ENCODE peak calls at places on chromosomes 12 and 14, in nine cellular contexts. K is endothelial cell of umbilical vein, R is A549, J is prostate gland, V is stomach, S is tibial nerve, W is gastrocnemius medialis, O is lower leg skin, P is IMR-90. Z is an unnamed sample.

GRCh38 chr14:20608383-20609095 is 17.4 kb upstream of the RNASE12 start:
- DNase-seq in J (no peak), V (no peak), K (no peak), W (no peak), R (no peak), S (no peak), O (no peak), P (no peak), Z (no peak)

GRCh38 chr12:19783547-19784444 is 344.5 kb downstream of the AEBP2 start:
- DNase-seq in O (no peak), S (no peak), W (no peak), J (no peak), P (no peak), R (no peak), V (no peak), K (no peak), Z (no peak)

GRCh38 chr12:43722621-43723020 is 36.0 kb downstream of the PUS7L start:
- DNase-seq in O (no peak), K (no peak), R (no peak), V (no peak), S (no peak), J (no peak), P (no peak), W (no peak), Z (no peak)

GRCh38 chr12:11822071-11822818 is 172.8 kb downstream of the ETV6 start:
- DNase-seq in V (peak; percentile 38), O (peak; percentile 77), S (no peak), P (peak; percentile 87), R (no peak), J (no peak), W (no peak), K (peak; percentile 84), Z (no peak)

GRCh38 chr12:83634726-83635267 is 948.1 kb downstream of the TMTC2 start:
- DNase-seq in S (no peak), P (no peak), K (no peak), O (no peak), V (no peak), J (no peak), W (no peak), R (no peak), Z (no peak)

GRCh38 chr12:6904280-6905276 is at the start of gene LRRC23:
- DNase-seq in J (peak; percentile 97), V (peak; percentile 99), R (peak; percentile 95), K (peak; percentile 95), S (peak; percentile 96), P (peak; percentile 93), O (peak; percentile 100), W (peak; percentile 94), Z (peak; percentile 96)

GRCh38 chr12:100391856-100392255 is 35.0 kb downstream of the SLC17A8 start:
- DNase-seq in P (no peak), S (no peak), V (peak; percentile 31), O (no peak), K (no peak), J (no peak), W (no peak), R (peak; percentile 47), Z (peak; percentile 9)

GRCh38 chr12:32390572-32391219 is 8.7 kb upstream of the FGD4 start:
- DNase-seq in V (peak; percentile 57), J (no peak), S (no peak), W (no peak), K (peak; percentile 14), O (no peak), R (peak; percentile 77), P (no peak), Z (peak; percentile 48)

DNA sequence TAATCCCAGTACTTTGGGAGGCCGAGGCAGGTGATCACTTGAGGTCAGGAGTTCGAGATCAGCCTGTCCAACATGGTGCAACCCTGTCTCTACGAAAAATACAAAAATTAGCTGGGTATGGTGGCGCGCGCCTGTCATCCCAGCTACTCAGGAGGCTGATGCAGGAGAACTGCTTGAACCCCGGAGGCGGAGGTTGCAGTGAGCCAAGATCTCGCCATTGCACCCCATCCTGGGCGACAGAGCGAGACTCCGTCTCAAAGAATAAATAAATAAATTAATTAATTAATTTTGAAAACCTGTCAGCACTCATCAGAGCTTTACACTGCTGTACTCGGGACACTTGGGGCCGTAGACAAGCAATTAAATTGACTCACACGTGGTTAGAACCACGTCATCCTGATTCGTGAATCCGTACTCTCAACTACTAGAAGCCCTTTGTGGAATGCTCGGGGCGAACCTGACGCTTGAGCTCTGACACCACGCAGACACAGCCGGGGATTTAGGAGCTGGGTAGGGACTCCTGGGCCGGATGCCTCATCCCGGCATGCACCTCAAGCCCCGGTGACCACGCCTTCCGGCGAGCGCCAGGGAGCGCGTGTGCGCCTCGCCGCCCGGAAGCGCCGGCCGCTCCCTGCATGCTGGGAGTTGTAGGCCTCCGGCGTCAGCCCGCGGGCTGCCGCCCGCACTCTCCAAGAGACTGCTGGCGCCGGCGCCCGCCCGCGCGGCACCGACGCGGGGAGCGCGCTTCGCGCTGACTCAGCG is at the start of gene XPOT:
- DNase-seq in R (peak; percentile 99), K (peak; percentile 97), V (peak; percentile 95), P (peak; percentile 98), S (peak; percentile 85), W (peak; percentile 95), J (peak; percentile 89), O (peak; percentile 98), Z (peak; percentile 98)
- TF ChIP-seq POLR2A in R (peak; percentile 91), K (peak; percentile 97), V (no peak), P (peak; percentile 13), S (no peak), W (no peak), J (peak; percentile 38), O (no peak), Z (peak; percentile 78)

GRCh38 chr12:41917827-41918445 is 226.7 kb downstream of the GXYLT1 start:
- DNase-seq in S (no peak), O (no peak), R (no peak), V (no peak), W (peak; percentile 22), J (no peak), P (no peak), K (peak; percentile 73), Z (no peak)

GRCh38 chr12:41919025-41919424 is 225.6 kb downstream of the GXYLT1 start:
- DNase-seq in K (no peak), O (no peak), P (no peak), W (no peak), V (no peak), S (no peak), R (no peak), J (no peak), Z (no peak)

GRCh38 chr12:41919526-41920305 is 225.0 kb downstream of the GXYLT1 start:
- DNase-seq in V (no peak), W (no peak), O (no peak), P (no peak), K (no peak), S (no peak), R (no peak), J (no peak), Z (no peak)

DNA sequence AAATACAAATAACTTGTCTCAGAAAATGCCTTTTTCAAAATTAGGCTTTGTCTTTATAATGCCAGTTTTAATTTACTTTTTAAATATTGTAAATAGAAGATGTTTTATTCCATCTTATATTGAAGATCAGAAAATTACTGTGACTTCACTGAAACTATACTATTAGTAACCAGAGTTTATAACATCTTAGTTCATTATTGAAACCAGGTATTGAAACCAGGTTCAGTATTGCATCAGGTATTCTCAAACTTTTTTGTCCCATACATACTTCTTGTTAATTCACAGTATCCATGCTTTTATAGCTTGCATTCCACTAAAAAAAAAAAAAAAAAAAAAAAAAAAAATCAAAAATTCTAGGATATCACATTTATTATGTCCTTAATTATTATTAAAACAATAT is 227.5 kb downstream of the GXYLT1 start:
- DNase-seq in K (no peak), J (no peak), S (no peak), W (no peak), V (no peak), R (no peak), O (no peak), P (no peak), Z (no peak)
- TF ChIP-seq POLR2A in K (no peak), J (no peak), S (no peak), W (no peak), V (no peak), R (no peak), O (no peak), P (no peak), Z (no peak)

GRCh38 chr12:26830783-26831601 is 2.0 kb downstream of the ITPR2 start:
- DNase-seq in S (no peak), K (peak; percentile 56), J (no peak), V (no peak), O (no peak), R (no peak), W (no peak), P (no peak), Z (peak; percentile 20)

GRCh38 chr12:26831959-26832816 is 806 bp downstream of the ITPR2 start:
- DNase-seq in O (peak; percentile 92), V (peak; percentile 58), S (peak; percentile 22), W (peak; percentile 56), P (peak; percentile 80), J (peak; percentile 71), R (peak; percentile 77), K (peak; percentile 87), Z (peak; percentile 90)

GRCh38 chr12:26830358-26830757 is 2.6 kb downstream of the ITPR2 start:
- DNase-seq in W (no peak), R (no peak), K (no peak), O (no peak), V (no peak), S (no peak), J (no peak), P (no peak), Z (peak; percentile 16)

GRCh38 chr12:26833692-26834168 is 736 bp upstream of the ITPR2 start:
- DNase-seq in W (no peak), R (peak; percentile 32), O (peak; percentile 86), S (no peak), P (peak; percentile 13), V (peak; percentile 55), K (peak; percentile 46), J (peak; percentile 28), Z (peak; percentile 45)

GRCh38 chr12:26832817-26833691 is at the start of gene ITPR2:
- DNase-seq in P (peak; percentile 78), W (peak; percentile 92), J (peak; percentile 94), R (peak; percentile 88), S (peak; percentile 92), O (peak; percentile 99), K (peak; percentile 89), V (peak; percentile 96), Z (peak; percentile 88)
- TF ChIP-seq POLR2A in P (peak; percentile 62), W (peak; percentile 92), J (peak; percentile 97), R (peak; percentile 88), S (peak; percentile 87), O (no peak), K (peak; percentile 91), V (peak; percentile 74), Z (peak; percentile 55)

GRCh38 chr14:104659764-104660523 is 29.5 kb upstream of the INF2 start:
- DNase-seq in S (no peak), K (no peak), O (no peak), V (no peak), P (peak; percentile 18), W (no peak), R (no peak), J (no peak), Z (no peak)

GRCh38 chr14:104658325-104658712 is 31.1 kb upstream of the INF2 start:
- DNase-seq in S (no peak), V (no peak), O (no peak), P (no peak), R (no peak), J (no peak), K (no peak), W (no peak), Z (no peak)

GRCh38 chr14:104661086-104661485 is 28.3 kb upstream of the INF2 start:
- DNase-seq in V (no peak), P (no peak), S (no peak), W (no peak), K (no peak), J (no peak), R (no peak), O (no peak), Z (no peak)

GRCh38 chr14:104659146-104659545 is 30.3 kb upstream of the INF2 start:
- DNase-seq in W (no peak), P (no peak), V (no peak), R (no peak), J (no peak), O (no peak), S (no peak), K (no peak), Z (no peak)

DNA sequence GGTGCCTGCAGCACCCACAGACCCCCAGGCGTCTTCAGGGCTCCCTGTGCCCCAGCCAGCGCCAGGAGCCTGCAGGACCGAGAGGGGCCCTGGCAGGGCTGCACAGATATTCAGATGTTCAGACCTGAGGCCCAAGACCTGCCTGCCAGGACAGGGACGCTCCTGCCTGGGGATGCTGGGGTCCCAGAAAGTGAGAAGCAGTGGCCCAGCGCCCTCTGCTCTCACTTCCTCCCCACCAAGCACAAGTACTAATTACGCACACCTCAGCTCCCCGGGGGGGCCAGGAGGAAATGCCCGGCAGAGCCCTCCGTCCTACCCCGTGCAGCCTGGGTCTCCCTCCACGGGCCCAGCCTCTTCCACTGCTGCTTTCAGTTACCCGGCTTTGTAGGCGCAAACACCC is 28.8 kb upstream of the INF2 start:
- DNase-seq in R (no peak), O (no peak), P (no peak), J (no peak), V (no peak), W (no peak), K (no peak), S (no peak), Z (no peak)
- TF ChIP-seq POLR2A in R (no peak), O (no peak), P (no peak), J (no peak), V (no peak), W (no peak), K (no peak), S (no peak), Z (no peak)